ENCODE peak calls at places on chromosomes 6 and 20, in four cellular contexts. D, F, K and Q are unnamed samples.
A peak's percentile ranks its signal among the peaks of the same experiment; 100 is the strongest.

GRCh38 chr20:58634121-58634817 is 16.8 kb upstream of the STX16 start:
- DNase-seq in D (no peak), F (no peak), K (no peak), Q (no peak)

GRCh38 chr6:45595010-45595851 is 217.5 kb upstream of the SUPT3H start:
- DNase-seq in K (peak; percentile 25), F (no peak), D (no peak), Q (no peak)

GRCh38 chr6:77403424-77403823 is 59.9 kb downstream of the HTR1B start:
- DNase-seq in F (no peak), K (no peak), D (no peak), Q (no peak)

GRCh38 chr6:167661456-167662103 is 165.1 kb upstream of the AFDN start:
- DNase-seq in F (peak; percentile 52), D (no peak), K (no peak), Q (no peak)

GRCh38 chr20:63077705-63078104 is 70.9 kb upstream of the BHLHE23 start:
- DNase-seq in F (no peak), D (no peak), K (no peak), Q (no peak)

GRCh38 chr6:162921062-162921461 is 193.3 kb downstream of the PACRG start:
- DNase-seq in F (no peak), D (no peak), K (no peak), Q (no peak)

GRCh38 chr6:3324262-3324942 is 65.7 kb downstream of the PSMG4 start:
- DNase-seq in K (no peak), F (peak; percentile 50), D (no peak), Q (no peak)

GRCh38 chr20:23157741-23158140 is 71.6 kb upstream of the CD93 start:
- DNase-seq in K (no peak), F (no peak), D (no peak), Q (no peak)

GRCh38 chr20:63915471-63915870 is 20.5 kb downstream of the DNAJC5 start:
- DNase-seq in D (no peak), K (no peak), F (no peak), Q (peak; percentile 54)

GRCh38 chr6:75930954-75931689 is 141.3 kb downstream of the IMPG1 start:
- DNase-seq in F (no peak), D (no peak), K (no peak), Q (peak; percentile 3)

GRCh38 chr6:105449756-105450390 is 47.0 kb upstream of the PREP start:
- DNase-seq in D (no peak), F (no peak), K (no peak), Q (no peak)

GRCh38 chr6:75368151-75368779 is 83.7 kb upstream of the TMEM30A start:
- DNase-seq in D (peak; percentile 34), K (peak; percentile 23), F (peak; percentile 30), Q (peak; percentile 49)

GRCh38 chr20:51888186-51888790 is 86.0 kb upstream of the SALL4 start:
- DNase-seq in F (no peak), D (no peak), K (no peak), Q (no peak)

GRCh38 chr20:21353236-21353635 is 44.1 kb downstream of the NKX2-4 start:
- DNase-seq in K (no peak), D (no peak), F (no peak), Q (no peak)

GRCh38 chr20:62320581-62321354 is 18.0 kb downstream of the ADRM1 start:
- DNase-seq in K (peak; percentile 52), D (no peak), F (no peak), Q (no peak)

GRCh38 chr6:159966339-159966738 is 2.5 kb upstream of the IGF2R start:
- DNase-seq in K (no peak), D (no peak), F (no peak), Q (no peak)

GRCh38 chr6:43276180-43277082 is 21.6 kb upstream of the SLC22A7 start:
- DNase-seq in D (no peak), K (no peak), F (no peak), Q (no peak)

GRCh38 chr6:107555449-107555848 is 65.5 kb downstream of the SOBP start:
- DNase-seq in D (no peak), K (no peak), F (no peak), Q (no peak)

GRCh38 chr6:22222469-22222868 is 74.4 kb downstream of the PRL start:
- DNase-seq in F (no peak), K (no peak), D (no peak), Q (no peak)

GRCh38 chr6:11096109-11096508 is 2.5 kb downstream of the SMIM13 start:
- DNase-seq in K (no peak), F (no peak), D (no peak), Q (peak; percentile 6)

GRCh38 chr20:23363257-23363649 is 1.3 kb downstream of the GZF1 start:
- DNase-seq in F (peak; percentile 67), K (no peak), D (no peak), Q (peak; percentile 36)

GRCh38 chr20:12961725-12962124 is 47.0 kb upstream of the SPTLC3 start:
- DNase-seq in K (no peak), D (no peak), F (no peak), Q (no peak)

GRCh38 chr6:158517581-158517980 is 42.3 kb upstream of the TMEM181 start:
- DNase-seq in D (no peak), F (no peak), K (no peak), Q (no peak)

GRCh38 chr6:28725890-28726348 is 197.9 kb downstream of the TRIM27 start:
- DNase-seq in D (no peak), F (no peak), K (no peak), Q (no peak)